ENCODE peak calls at places on chromosomes 6 and 20, in eight cellular contexts. R is GM23338; Q is stimulated activated CD8-positive, alpha-beta memory T cell treated with anti-CD3 and anti-CD28 coated beads, Interleukin-2, amount 100 ng/mL, for 48 hours; Y is activated naive CD4-positive, alpha-beta T cell; L is left kidney; D is neural progenitor cell; X is lung; N is choroid plexus epithelial cell. Z is an unnamed sample.

GRCh38 chr20:32285621-32286334 is 8.3 kb downstream of the KIF3B start:
- DNase-seq in R (no peak), Q (peak), Y (no peak), L (peak), D (no peak), X (no peak), N (peak), Z (peak)

GRCh38 chr20:48350291-48350988 is 477.4 kb downstream of the PREX1 start:
- DNase-seq in R (peak), Q (no peak), Y (no peak), L (peak), D (peak), X (no peak), N (peak), Z (no peak)

GRCh38 chr20:8414611-8415274 is 282.7 kb downstream of the PLCB1 start:
- DNase-seq in R (no peak), Q (no peak), Y (no peak), L (peak), D (no peak), X (no peak), N (peak), Z (no peak)

GRCh38 chr6:43176423-43176786 is 5.3 kb downstream of the SRF start:
- DNase-seq in R (no peak), Q (no peak), Y (no peak), L (no peak), D (no peak), X (no peak), N (no peak), Z (no peak)

GRCh38 chr6:71419217-71419953 is 130.8 kb downstream of the OGFRL1 start:
- DNase-seq in R (peak), Q (no peak), Y (no peak), L (peak), D (no peak), X (no peak), N (no peak), Z (no peak)

GRCh38 chr20:17614176-17614811 is 44.4 kb downstream of the DSTN start:
- DNase-seq in R (peak), Q (no peak), Y (no peak), L (peak), D (no peak), X (no peak), N (peak), Z (peak)

GRCh38 chr6:51855310-51856082 is 231.9 kb downstream of the PKHD1 start:
- DNase-seq in R (peak), Q (no peak), Y (no peak), L (peak), D (peak), X (no peak), N (peak), Z (peak)

GRCh38 chr6:85669735-85670194 is 27.1 kb upstream of the SYNCRIP start:
- DNase-seq in R (peak), Q (peak), Y (no peak), L (no peak), D (no peak), X (no peak), N (peak), Z (no peak)

GRCh38 chr6:105207524-105208269 is 27.9 kb upstream of the POPDC3 start:
- DNase-seq in R (no peak), Q (no peak), Y (no peak), L (no peak), D (no peak), X (no peak), N (no peak), Z (no peak)

GRCh38 chr6:27795697-27796494 is 116.3 kb downstream of the OR2B2 start:
- DNase-seq in R (peak), Q (no peak), Y (no peak), L (peak), D (peak), X (peak), N (peak), Z (peak)

GRCh38 chr20:14724465-14724864 is 387.1 kb upstream of the FLRT3 start:
- DNase-seq in R (no peak), Q (no peak), Y (no peak), L (no peak), D (no peak), X (no peak), N (no peak), Z (no peak)

GRCh38 chr6:149228276-149228962 is 89.1 kb upstream of the TAB2 start:
- DNase-seq in R (no peak), Q (no peak), Y (no peak), L (no peak), D (no peak), X (no peak), N (no peak), Z (no peak)

GRCh38 chr6:6319947-6320811 is at the start of gene F13A1:
- DNase-seq in R (peak), Q (no peak), Y (no peak), L (peak), D (peak), X (no peak), N (no peak), Z (no peak)

GRCh38 chr6:143634486-143634885 is 43.3 kb upstream of the PHACTR2 start:
- DNase-seq in R (no peak), Q (no peak), Y (no peak), L (no peak), D (no peak), X (no peak), N (no peak), Z (no peak)

GRCh38 chr20:49851234-49851755 is 38.7 kb downstream of the SLC9A8 start:
- DNase-seq in R (no peak), Q (no peak), Y (no peak), L (no peak), D (no peak), X (no peak), N (no peak), Z (no peak)

GRCh38 chr6:27502508-27503435 is 29.9 kb upstream of the ZNF184 start:
- DNase-seq in R (peak), Q (peak), Y (peak), L (peak), D (peak), X (no peak), N (peak), Z (peak)

GRCh38 chr6:68757821-68758220 is 122.7 kb downstream of the ADGRB3 start:
- DNase-seq in R (no peak), Q (no peak), Y (no peak), L (no peak), D (no peak), X (no peak), N (no peak), Z (no peak)

GRCh38 chr6:15929685-15930084 is 199.2 kb upstream of the MYLIP start:
- DNase-seq in R (no peak), Q (no peak), Y (no peak), L (no peak), D (no peak), X (no peak), N (no peak), Z (no peak)

GRCh38 chr20:33209789-33210188 is 7.4 kb upstream of the BPIFA3 start:
- DNase-seq in R (peak), Q (peak), Y (no peak), L (peak), D (peak), X (peak), N (peak), Z (peak)

GRCh38 chr6:90701146-90701781 is 114.4 kb upstream of the MAP3K7 start:
- DNase-seq in R (peak), Q (no peak), Y (no peak), L (no peak), D (peak), X (no peak), N (peak), Z (no peak)

GRCh38 chr6:124203106-124203811 is 399.6 kb downstream of the NKAIN2 start:
- DNase-seq in R (no peak), Q (no peak), Y (no peak), L (no peak), D (no peak), X (no peak), N (peak), Z (no peak)

GRCh38 chr6:138818496-138819194 is 22.8 kb downstream of the ECT2L start:
- DNase-seq in R (peak), Q (no peak), Y (no peak), L (no peak), D (no peak), X (no peak), N (no peak), Z (no peak)

GRCh38 chr6:23311211-23311610 is 741.8 kb downstream of the HDGFL1 start:
- DNase-seq in R (no peak), Q (no peak), Y (no peak), L (no peak), D (no peak), X (no peak), N (no peak), Z (no peak)

GRCh38 chr20:3358676-3359340 is 48.7 kb downstream of the DNAAF9 start:
- DNase-seq in R (peak), Q (no peak), Y (no peak), L (no peak), D (peak), X (no peak), N (no peak), Z (no peak)

GRCh38 chr6:39834278-39834677 is 42.1 kb downstream of the DAAM2 start:
- DNase-seq in R (no peak), Q (no peak), Y (no peak), L (no peak), D (no peak), X (no peak), N (no peak), Z (no peak)

GRCh38 chr6:38391206-38391908 is 248.4 kb downstream of the BTBD9 start:
- DNase-seq in R (peak), Q (no peak), Y (no peak), L (no peak), D (peak), X (no peak), N (peak), Z (no peak)

GRCh38 chr6:124234806-124235205 is 431.1 kb downstream of the NKAIN2 start:
- DNase-seq in R (no peak), Q (no peak), Y (no peak), L (no peak), D (no peak), X (no peak), N (no peak), Z (no peak)

GRCh38 chr6:134253681-134254080 is 64.2 kb downstream of the SGK1 start:
- DNase-seq in R (peak), Q (no peak), Y (no peak), L (peak), D (peak), X (no peak), N (peak), Z (peak)

GRCh38 chr6:85670573-85670972 is 27.9 kb upstream of the SYNCRIP start:
- DNase-seq in R (peak), Q (no peak), Y (no peak), L (no peak), D (no peak), X (no peak), N (peak), Z (peak)

GRCh38 chr6:73579851-73580246 is 59.0 kb upstream of the EEF1A1 start:
- DNase-seq in R (peak), Q (no peak), Y (no peak), L (peak), D (no peak), X (peak), N (peak), Z (peak)

GRCh38 chr20:17960927-17961599 is 7.5 kb downstream of the SNX5 start:
- DNase-seq in R (no peak), Q (no peak), Y (no peak), L (peak), D (no peak), X (no peak), N (peak), Z (no peak)

GRCh38 chr20:54086444-54087134 is 16.2 kb upstream of the BCAS1 start:
- DNase-seq in R (no peak), Q (no peak), Y (no peak), L (no peak), D (no peak), X (no peak), N (no peak), Z (no peak)